ENCODE peak calls at places on chromosomes 7 and 10, in ten cellular contexts. P is uterus, B is left ventricle myocardium inferior, U is spleen, K is brain microvascular endothelial cell, V is WERI-Rb-1, Y is right lobe of liver, C is ascending aorta, J is IMR-90, X is suprapubic skin. Z is an unnamed sample.

GRCh38 chr7:22861576-22861975 is 38.9 kb upstream of the TOMM7 start:
- DNase-seq in P (no peak), B (no peak), U (no peak), K (no peak), V (no peak), Y (no peak), C (no peak), J (no peak), X (no peak), Z (no peak)

GRCh38 chr10:97731346-97732051 is 5.4 kb upstream of the ZFYVE27 start:
- DNase-seq in P (peak; percentile 78), B (no peak), U (no peak), K (peak; percentile 67), V (peak; percentile 65), Y (peak; percentile 31), C (no peak), J (peak; percentile 76), X (no peak), Z (peak; percentile 73)

GRCh38 chr7:94561841-94562514 is 52.4 kb downstream of the CASD1 start:
- DNase-seq in P (no peak), B (no peak), U (no peak), K (no peak), V (no peak), Y (no peak), C (no peak), J (peak; percentile 62), X (no peak), Z (no peak)

GRCh38 chr7:142854505-142855400 is at the start of gene EPHB6:
- DNase-seq in P (peak; percentile 86), B (peak; percentile 86), U (peak; percentile 92), K (peak; percentile 46), V (peak; percentile 70), Y (peak; percentile 86), C (no peak), J (peak; percentile 15), X (peak; percentile 89), Z (peak; percentile 82)

GRCh38 chr10:49115796-49116508 is 630 bp upstream of the VSTM4 start:
- DNase-seq in P (no peak), B (no peak), U (no peak), K (no peak), V (no peak), Y (no peak), C (no peak), J (no peak), X (no peak), Z (peak; percentile 21)

GRCh38 chr10:3874988-3875841 is 90.2 kb upstream of the KLF6 start:
- DNase-seq in P (peak; percentile 15), B (no peak), U (no peak), K (no peak), V (no peak), Y (no peak), C (no peak), J (no peak), X (no peak), Z (no peak)

GRCh38 chr7:31437466-31437865 is 76.4 kb upstream of the ITPRID1 start:
- DNase-seq in P (no peak), B (no peak), U (no peak), K (no peak), V (no peak), Y (no peak), C (no peak), J (no peak), X (no peak), Z (no peak)

GRCh38 chr10:86284355-86285105 is 82.1 kb downstream of the GRID1 start:
- DNase-seq in P (peak; percentile 0), B (no peak), U (peak; percentile 64), K (no peak), V (no peak), Y (no peak), C (no peak), J (no peak), X (peak; percentile 74), Z (peak; percentile 1)

GRCh38 chr7:127107601-127108007 is 145.1 kb downstream of the GRM8 start:
- DNase-seq in P (no peak), B (no peak), U (no peak), K (peak; percentile 39), V (peak; percentile 24), Y (no peak), C (no peak), J (peak; percentile 19), X (no peak), Z (peak; percentile 31)

GRCh38 chr7:84497873-84498272 is 303.3 kb upstream of the SEMA3A start:
- DNase-seq in P (no peak), B (no peak), U (no peak), K (no peak), V (peak; percentile 13), Y (no peak), C (no peak), J (no peak), X (no peak), Z (no peak)

GRCh38 chr10:130046591-130046990 is 64.0 kb downstream of the C10orf143 start:
- DNase-seq in P (peak; percentile 8), B (no peak), U (no peak), K (no peak), V (no peak), Y (no peak), C (no peak), J (no peak), X (no peak), Z (no peak)

GRCh38 chr10:92153-92552 is 43.1 kb upstream of the TUBB8 start:
- DNase-seq in P (no peak), B (no peak), U (no peak), K (no peak), V (no peak), Y (no peak), C (no peak), J (no peak), X (no peak), Z (peak; percentile 22)

GRCh38 chr7:163298-163695 is 29.1 kb upstream of the FAM20C start:
- DNase-seq in P (no peak), B (no peak), U (peak; percentile 66), K (no peak), V (no peak), Y (peak; percentile 51), C (no peak), J (no peak), X (no peak), Z (no peak)

GRCh38 chr10:80274396-80275134 is 14.9 kb downstream of the MAT1A start:
- DNase-seq in P (no peak), B (no peak), U (no peak), K (no peak), V (no peak), Y (no peak), C (no peak), J (no peak), X (peak; percentile 74), Z (no peak)

GRCh38 chr10:50419756-50420155 is 168.4 kb upstream of the ASAH2 start:
- DNase-seq in P (no peak), B (no peak), U (no peak), K (no peak), V (no peak), Y (no peak), C (no peak), J (no peak), X (no peak), Z (no peak)

GRCh38 chr10:50420166-50420565 is 168.8 kb upstream of the ASAH2 start:
- DNase-seq in P (no peak), B (no peak), U (no peak), K (no peak), V (no peak), Y (no peak), C (no peak), J (no peak), X (no peak), Z (no peak)

GRCh38 chr10:50422259-50422658 is 170.9 kb upstream of the ASAH2 start:
- DNase-seq in P (no peak), B (no peak), U (no peak), K (no peak), V (no peak), Y (no peak), C (no peak), J (peak; percentile 24), X (no peak), Z (no peak)

GRCh38 chr10:50419091-50419490 is 167.8 kb upstream of the ASAH2 start:
- DNase-seq in P (no peak), B (no peak), U (no peak), K (no peak), V (no peak), Y (no peak), C (no peak), J (no peak), X (no peak), Z (no peak)

DNA sequence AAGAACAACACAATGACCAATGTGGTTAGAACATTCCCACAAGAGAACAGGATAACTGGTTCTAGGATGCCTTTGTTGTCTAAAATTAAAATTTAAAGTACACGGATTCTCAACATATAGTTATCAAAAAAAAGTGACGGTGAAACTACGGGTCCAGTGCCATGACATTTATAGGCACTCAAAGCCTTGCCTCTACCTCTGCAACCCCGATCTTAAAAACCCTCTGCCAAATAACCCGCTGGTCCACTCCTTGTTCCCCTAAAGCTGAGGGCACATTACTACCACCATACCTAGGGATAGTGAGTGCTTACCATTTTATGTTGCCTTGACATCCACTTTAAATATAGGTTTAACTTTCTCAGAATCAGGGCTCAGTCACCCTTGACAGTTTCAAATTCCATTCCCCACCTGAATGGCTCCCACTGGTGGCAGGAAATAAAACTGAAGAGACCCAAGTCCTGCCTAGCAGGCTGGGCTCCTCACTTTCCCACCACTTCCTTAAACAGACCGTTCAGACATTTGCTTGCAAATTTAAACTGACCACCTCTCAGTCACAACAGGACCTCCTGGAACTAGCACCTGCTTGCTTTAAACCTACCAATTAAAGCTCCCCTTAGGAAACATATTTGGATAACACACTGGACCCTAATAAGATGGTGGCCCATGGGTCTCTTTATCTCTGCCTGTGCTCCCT is 169.9 kb upstream of the ASAH2 start:
- DNase-seq in P (no peak), B (no peak), U (no peak), K (peak; percentile 20), V (peak; percentile 5), Y (no peak), C (no peak), J (peak; percentile 21), X (no peak), Z (peak; percentile 44)
- TF ChIP-seq CTCF in P (peak; percentile 51), B (peak; percentile 82), U (peak; percentile 39), K (peak; percentile 90), V (peak; percentile 46), Y (peak; percentile 77), C (peak; percentile 35), J (peak; percentile 53), X (peak; percentile 65), Z (peak; percentile 45)

GRCh38 chr7:100806276-100806675 is 21.0 kb downstream of the EPHB4 start:
- DNase-seq in P (no peak), B (no peak), U (no peak), K (no peak), V (no peak), Y (no peak), C (no peak), J (no peak), X (no peak), Z (no peak)
- H3K36me3 ChIP-seq in P (no peaks in the 10 kb centered on the region), B (peaks cover 70% of the 10 kb centered on the region), U (no peaks in the 10 kb centered on the region), K (peaks cover 59% of the 10 kb centered on the region), V (no peaks in the 10 kb centered on the region), Y (no peaks in the 10 kb centered on the region), C (no peaks in the 10 kb centered on the region), J (peaks cover 63% of the 10 kb centered on the region), X (peaks cover 66% of the 10 kb centered on the region), Z (peaks cover 10% of the 10 kb centered on the region)

GRCh38 chr7:155233703-155234492 is 63.8 kb upstream of the INSIG1 start:
- DNase-seq in P (no peak), B (no peak), U (peak; percentile 59), K (peak; percentile 38), V (no peak), Y (peak; percentile 58), C (no peak), J (no peak), X (no peak), Z (no peak)
- TF ChIP-seq CTCF in P (no peak), B (no peak), U (no peak), K (no peak), V (no peak), Y (peak; percentile 7), C (no peak), J (no peak), X (no peak), Z (no peak)

GRCh38 chr10:118307237-118307636 is 34.9 kb downstream of the FAM204A start:
- DNase-seq in P (no peak), B (no peak), U (no peak), K (no peak), V (no peak), Y (no peak), C (no peak), J (no peak), X (no peak), Z (no peak)
- H3K36me3 ChIP-seq in P (no peaks in the 10 kb centered on the region), B (peaks cover 54% of the 10 kb centered on the region), U (peaks cover 3% of the 10 kb centered on the region), K (no peaks in the 10 kb centered on the region), V (peaks cover 3% of the 10 kb centered on the region), Y (no peaks in the 10 kb centered on the region), C (peaks cover 19% of the 10 kb centered on the region), J (peaks cover 11% of the 10 kb centered on the region), X (peaks cover 38% of the 10 kb centered on the region), Z (peaks cover 12% of the 10 kb centered on the region)